ENCODE peak calls at places on chromosomes 3 and 15, in four cellular contexts. One of them, this sample, is unnamed.

GRCh38 chr3:185558395-185558794 is 6.0 kb upstream of the LIPH start:
- DNase-seq in retinal pigment epithelial cell: no peak
- DNase-seq in COR-L47: no peak
- DNase-seq in lower lobe of right lung: peak; percentile 79
- DNase-seq in this sample: peak; percentile 55

GRCh38 chr3:52240886-52241244 is 1.9 kb upstream of the TWF2 start:
- DNase-seq in retinal pigment epithelial cell: no peak
- DNase-seq in COR-L47: no peak
- DNase-seq in lower lobe of right lung: no peak
- DNase-seq in this sample: no peak

GRCh38 chr3:141164844-141165243 is 66.8 kb upstream of the PXYLP1 start:
- DNase-seq in retinal pigment epithelial cell: no peak
- DNase-seq in COR-L47: no peak
- DNase-seq in lower lobe of right lung: no peak
- DNase-seq in this sample: no peak

GRCh38 chr3:177633671-177634207 is 436.5 kb upstream of the TBL1XR1 start:
- DNase-seq in COR-L47: no peak
- DNase-seq in lower lobe of right lung: no peak
- DNase-seq in retinal pigment epithelial cell: no peak
- DNase-seq in this sample: no peak

GRCh38 chr3:177182352-177182751 is 14.9 kb downstream of the TBL1XR1 start:
- DNase-seq in COR-L47: no peak
- DNase-seq in retinal pigment epithelial cell: no peak
- DNase-seq in lower lobe of right lung: no peak
- DNase-seq in this sample: no peak

GRCh38 chr3:99795573-99795972 is 22.1 kb upstream of the CMSS1 start:
- DNase-seq in retinal pigment epithelial cell: no peak
- DNase-seq in lower lobe of right lung: no peak
- DNase-seq in COR-L47: no peak
- DNase-seq in this sample: no peak

GRCh38 chr3:140736863-140737460 is 59.1 kb downstream of the TRIM42 start:
- DNase-seq in COR-L47: peak; percentile 64
- DNase-seq in lower lobe of right lung: no peak
- DNase-seq in retinal pigment epithelial cell: peak; percentile 15
- DNase-seq in this sample: peak; percentile 71

GRCh38 chr15:88877906-88878305 is 17.4 kb downstream of the HAPLN3 start:
- DNase-seq in retinal pigment epithelial cell: no peak
- DNase-seq in lower lobe of right lung: no peak
- DNase-seq in COR-L47: no peak
- DNase-seq in this sample: no peak

GRCh38 chr3:172708905-172709775 is 1.7 kb downstream of the NCEH1 start:
- DNase-seq in lower lobe of right lung: no peak
- DNase-seq in retinal pigment epithelial cell: no peak
- DNase-seq in COR-L47: no peak
- DNase-seq in this sample: no peak

This sample was measured in iPS-NIHi11.